ENCODE peak calls at places on chromosomes 16 and 17, in six cellular contexts. S is vagina, I is stomach, Z is H1, W is sigmoid colon, C is endothelial cell of umbilical vein. N is an unnamed sample.

GRCh38 chr16:23682181-23682580 is 3.5 kb downstream of the PLK1 start:
- DNase-seq in S (no peak), C (no peak), Z (no peak), W (no peak), I (no peak), N (no peak)

GRCh38 chr17:71287246-71287828 is 833.5 kb upstream of the SOX9 start:
- DNase-seq in Z (no peak), S (no peak), W (no peak), C (no peak), I (no peak), N (no peak)

GRCh38 chr17:12510535-12510934 is 155.2 kb upstream of the MYOCD start:
- DNase-seq in C (no peak), W (no peak), S (no peak), Z (no peak), I (no peak), N (no peak)

GRCh38 chr16:72013389-72013788 is 4.8 kb downstream of the DHODH start:
- DNase-seq in C (no peak), Z (no peak), S (no peak), I (no peak), W (no peak), N (no peak)

GRCh38 chr16:19380316-19380715 is 37.4 kb upstream of the TMC5 start:
- DNase-seq in I (no peak), Z (no peak), C (no peak), S (no peak), W (no peak), N (no peak)

GRCh38 chr17:49554694-49555494 is 20.8 kb upstream of the NXPH3 start:
- DNase-seq in W (no peak), I (no peak), C (no peak), Z (no peak), S (peak; percentile 83), N (peak; percentile 59)

GRCh38 chr17:45172541-45173286 is 11.0 kb downstream of the HEXIM2 start:
- DNase-seq in C (no peak), W (peak; percentile 89), I (peak; percentile 69), Z (no peak), S (no peak), N (peak; percentile 88)

GRCh38 chr17:79548116-79548515 is 62.7 kb downstream of the RBFOX3 start:
- DNase-seq in Z (no peak), C (no peak), S (no peak), W (peak; percentile 34), I (no peak), N (peak; percentile 63)

GRCh38 chr17:29138991-29139682 is 41.1 kb downstream of the MYO18A start:
- DNase-seq in W (no peak), S (no peak), C (no peak), Z (no peak), I (peak; percentile 46), N (peak; percentile 93)

GRCh38 chr16:75000481-75001081 is 1.8 kb downstream of the ZNRF1 start:
- DNase-seq in W (no peak), S (no peak), Z (no peak), C (peak; percentile 42), I (no peak), N (no peak)

GRCh38 chr16:50548659-50549560 is 714 bp downstream of the NKD1 start:
- DNase-seq in C (peak; percentile 10), I (peak; percentile 38), W (peak; percentile 72), S (no peak), Z (no peak), N (peak; percentile 89)

GRCh38 chr17:72175263-72175662 is 54.4 kb downstream of the SOX9 start:
- DNase-seq in C (no peak), W (no peak), Z (no peak), I (peak; percentile 61), S (no peak), N (no peak)

GRCh38 chr16:30349695-30350094 is 5.4 kb downstream of the CD2BP2 start:
- DNase-seq in C (no peak), W (no peak), Z (no peak), S (no peak), I (no peak), N (peak; percentile 30)

GRCh38 chr17:7222093-7222971 is 2.6 kb downstream of the ACADVL start:
- DNase-seq in W (no peak), I (no peak), Z (no peak), C (no peak), S (no peak), N (no peak)

GRCh38 chr16:84724619-84725307 is 25.0 kb downstream of the USP10 start:
- DNase-seq in I (no peak), C (no peak), W (no peak), S (peak; percentile 54), Z (no peak), N (no peak)

GRCh38 chr17:1947229-1947742 is 77.8 kb downstream of the RTN4RL1 start:
- DNase-seq in Z (no peak), C (no peak), I (peak; percentile 32), S (no peak), W (no peak), N (no peak)

GRCh38 chr17:78828470-78829185 is 12.0 kb downstream of the USP36 start:
- DNase-seq in I (no peak), C (peak; percentile 35), S (no peak), Z (no peak), W (peak; percentile 20), N (no peak)

GRCh38 chr17:58373003-58373402 is 21.0 kb upstream of the SUPT4H1 start:
- DNase-seq in C (no peak), Z (no peak), S (no peak), W (no peak), I (no peak), N (no peak)

GRCh38 chr17:9959377-9959981 is 54.4 kb upstream of the RCVRN start:
- DNase-seq in W (no peak), C (no peak), I (no peak), S (no peak), Z (peak; percentile 47), N (no peak)

GRCh38 chr16:73285336-73285735 is 237.4 kb upstream of the ZFHX3 start:
- DNase-seq in I (no peak), Z (no peak), S (peak; percentile 67), C (no peak), W (no peak), N (no peak)

GRCh38 chr16:1662543-1662942 is 15.5 kb upstream of the JPT2 start:
- DNase-seq in I (no peak), Z (no peak), C (no peak), S (no peak), W (no peak), N (no peak)

GRCh38 chr16:57637424-57637823 is 9.0 kb downstream of the ADGRG1 start:
- DNase-seq in Z (no peak), I (no peak), S (no peak), W (peak; percentile 72), C (peak; percentile 75), N (no peak)

GRCh38 chr17:17702370-17702769 is 21.1 kb downstream of the RAI1 start:
- DNase-seq in S (no peak), W (no peak), I (no peak), Z (no peak), C (no peak), N (no peak)

GRCh38 chr16:86215979-86216585 is 294.2 kb upstream of the FOXF1 start:
- DNase-seq in W (peak; percentile 61), S (no peak), I (no peak), C (no peak), Z (no peak), N (peak; percentile 80)

GRCh38 chr17:50272246-50272645 is 2.0 kb upstream of the TMEM92 start:
- DNase-seq in Z (no peak), I (no peak), S (no peak), W (no peak), C (no peak), N (peak; percentile 63)

GRCh38 chr16:88938119-88938932 is 38.7 kb downstream of the CBFA2T3 start:
- DNase-seq in W (no peak), S (no peak), C (no peak), I (no peak), Z (no peak), N (peak; percentile 76)

GRCh38 chr17:7477392-7478275 is 1.8 kb downstream of the ZBTB4 start:
- DNase-seq in C (peak; percentile 29), Z (no peak), W (peak; percentile 82), I (peak; percentile 60), S (no peak), N (peak; percentile 81)

GRCh38 chr16:53071748-53072301 is 17.0 kb downstream of the CHD9 start:
- DNase-seq in C (peak; percentile 88), S (no peak), W (peak; percentile 90), Z (no peak), I (no peak), N (no peak)

GRCh38 chr17:73911726-73912359 is 267.6 kb upstream of the SDK2 start:
- DNase-seq in C (no peak), S (peak; percentile 42), I (no peak), W (no peak), Z (no peak), N (no peak)

GRCh38 chr16:28202147-28202746 is 9.5 kb downstream of the XPO6 start:
- DNase-seq in C (no peak), Z (no peak), W (no peak), I (no peak), S (no peak), N (no peak)

GRCh38 chr16:19830902-19831555 is 53.6 kb downstream of the GPRC5B start:
- DNase-seq in Z (no peak), C (peak; percentile 63), I (no peak), W (no peak), S (no peak), N (no peak)

GRCh38 chr17:41324180-41325075 is 8.9 kb upstream of the KRTAP17-1 start:
- DNase-seq in C (no peak), Z (peak; percentile 10), I (no peak), S (peak; percentile 77), W (no peak), N (no peak)

GRCh38 chr16:22424161-22424937 is 49.9 kb upstream of the CDR2 start:
- DNase-seq in I (no peak), Z (no peak), S (no peak), C (no peak), W (peak; percentile 91), N (no peak)

GRCh38 chr17:1931759-1932579 is 93.2 kb downstream of the RTN4RL1 start:
- DNase-seq in S (no peak), C (no peak), Z (no peak), W (peak; percentile 77), I (peak; percentile 77), N (no peak)

GRCh38 chr16:50121721-50122445 is 31.2 kb upstream of the TENT4B start:
- DNase-seq in I (no peak), S (no peak), W (no peak), Z (no peak), C (no peak), N (no peak)

GRCh38 chr17:64057701-64058263 is 37.3 kb upstream of the ICAM2 start:
- DNase-seq in C (no peak), S (no peak), I (no peak), W (no peak), Z (no peak), N (no peak)
- H3K27ac ChIP-seq in C (no peak overlapping the region), S (no peak overlapping the region), I (no peak overlapping the region), W (no peak overlapping the region), Z (no peak overlapping the region), N (no peak overlapping the region)

GRCh38 chr17:81529437-81529803 is 1.2 kb downstream of the FSCN2 start:
- DNase-seq in Z (no peak), C (no peak), I (no peak), W (no peak), S (no peak), N (no peak)
- TF ChIP-seq POLR2AphosphoS5 in Z (no peak), C (no peak), I (no peak), W (no peak), S (no peak), N (no peak)

GRCh38 chr17:77526259-77526711 is 385.5 kb downstream of the SEC14L1 start:
- DNase-seq in I (no peak), Z (no peak), W (peak; percentile 36), S (no peak), C (no peak), N (peak; percentile 34)
- H3K4me3 ChIP-seq in I (no peak overlapping the region), Z (no peak overlapping the region), W (no peak overlapping the region), S (no peak overlapping the region), C (no peak overlapping the region), N (no peak overlapping the region)

GRCh38 chr16:69253796-69254426 is 57.2 kb upstream of the VPS4A start:
- DNase-seq in W (no peak), I (no peak), Z (no peak), S (no peak), C (no peak), N (no peak)
- H3K27ac ChIP-seq in W (peak overlapping the region; percentile 55), I (peak overlapping the region; percentile 42), Z (no peak overlapping the region), S (peak overlapping the region; percentile 76), C (no peak overlapping the region), N (peak overlapping the region; percentile 16)

N was measured in spleen.